ENCODE peak calls at places on chromosomes 13 and 19, in five cellular contexts. G is astrocyte, K is ovary, E is left ventricle myocardium inferior, B is aorta. J is an unnamed sample.

GRCh38 chr19:12792853-12793289 is 1.6 kb downstream of the JUNB start:
- DNase-seq in G (no peak), K (no peak), E (no peak), B (no peak), J (no peak)

GRCh38 chr19:50266896-50267295 is 62.3 kb downstream of the KCNC3 start:
- DNase-seq in G (no peak), K (no peak), E (no peak), B (no peak), J (no peak)

GRCh38 chr13:68125087-68125480 is 894.9 kb upstream of the PCDH9 start:
- DNase-seq in G (no peak), K (no peak), E (no peak), B (no peak), J (no peak)

GRCh38 chr19:5186293-5187050 is 154.1 kb downstream of the PTPRS start:
- DNase-seq in G (peak; percentile 72), K (no peak), E (no peak), B (no peak), J (no peak)

GRCh38 chr19:2041436-2041685 is 9.7 kb downstream of the MKNK2 start:
- DNase-seq in G (no peak), K (no peak), E (no peak), B (no peak), J (peak; percentile 32)

GRCh38 chr19:18436651-18437478 is 1.1 kb downstream of the ISYNA1 start:
- DNase-seq in G (peak; percentile 66), K (peak; percentile 93), E (peak; percentile 82), B (peak; percentile 91), J (peak; percentile 85)

GRCh38 chr13:51978836-51979556 is 32.3 kb downstream of the ATP7B start:
- DNase-seq in G (no peak), K (no peak), E (no peak), B (no peak), J (no peak)

GRCh38 chr13:75839418-75839817 is 203.3 kb downstream of the LMO7 start:
- DNase-seq in G (no peak), K (no peak), E (no peak), B (no peak), J (no peak)

GRCh38 chr19:51501594-51502263 is at the start of gene SIGLEC12:
- DNase-seq in G (no peak), K (no peak), E (peak; percentile 33), B (peak; percentile 76), J (peak; percentile 39)

GRCh38 chr19:49492573-49493411 is 3.4 kb upstream of the RPS11 start:
- DNase-seq in G (no peak), K (no peak), E (no peak), B (no peak), J (no peak)

GRCh38 chr19:18756896-18757295 is 34.2 kb downstream of the COMP start:
- DNase-seq in G (no peak), K (no peak), E (no peak), B (no peak), J (no peak)

GRCh38 chr13:73937420-73937819 is 196.8 kb downstream of the KLF12 start:
- DNase-seq in G (peak; percentile 22), K (no peak), E (no peak), B (no peak), J (no peak)

GRCh38 chr19:41774515-41774980 is 19.2 kb downstream of the CEACAM6 start:
- DNase-seq in G (no peak), K (no peak), E (no peak), B (no peak), J (no peak)

GRCh38 chr19:17391371-17392151 is 2.4 kb downstream of the CCDC194 start:
- DNase-seq in G (no peak), K (no peak), E (no peak), B (peak; percentile 56), J (no peak)

GRCh38 chr13:99008577-99008976 is 30.7 kb upstream of the DOCK9 start:
- DNase-seq in G (no peak), K (no peak), E (no peak), B (no peak), J (no peak)

GRCh38 chr19:50568321-50569022 is at the start of gene LRRC4B:
- DNase-seq in G (no peak), K (no peak), E (no peak), B (no peak), J (no peak)

GRCh38 chr13:66138172-66138811 is 1091.8 kb downstream of the PCDH9 start:
- DNase-seq in G (no peak), K (no peak), E (no peak), B (no peak), J (no peak)

GRCh38 chr19:36060430-36060829 is 5.7 kb downstream of the WDR62 start:
- DNase-seq in G (peak; percentile 28), K (no peak), E (peak; percentile 46), B (no peak), J (peak; percentile 40)

GRCh38 chr19:30719189-30719990 is 347.2 kb downstream of the ZNF536 start:
- DNase-seq in G (peak; percentile 8), K (peak; percentile 80), E (peak; percentile 81), B (no peak), J (peak; percentile 70)

GRCh38 chr19:42420055-42420544 is 7.1 kb downstream of the LIPE start:
- DNase-seq in G (peak; percentile 18), K (no peak), E (no peak), B (peak; percentile 61), J (no peak)

GRCh38 chr13:33927315-33927714 is 109.4 kb downstream of the RFC3 start:
- DNase-seq in G (peak; percentile 60), K (no peak), E (no peak), B (no peak), J (peak; percentile 55)

GRCh38 chr13:74115138-74115537 is 19.1 kb downstream of the KLF12 start:
- DNase-seq in G (peak; percentile 90), K (no peak), E (no peak), B (no peak), J (no peak)

GRCh38 chr19:42401365-42402303 is 11.5 kb upstream of the CNFN start:
- DNase-seq in G (peak; percentile 38), K (peak; percentile 88), E (peak; percentile 81), B (peak; percentile 85), J (peak; percentile 90)

GRCh38 chr13:35475131-35475959 is 1.1 kb downstream of the MAB21L1 start:
- DNase-seq in G (peak; percentile 26), K (peak; percentile 69), E (no peak), B (peak; percentile 46), J (peak; percentile 40)

GRCh38 chr19:37583340-37583739 is 11.3 kb downstream of the ZNF571 start:
- DNase-seq in G (no peak), K (no peak), E (no peak), B (no peak), J (no peak)

GRCh38 chr13:20825476-20825875 is 51.7 kb upstream of the EEF1AKMT1 start:
- DNase-seq in G (peak; percentile 86), K (no peak), E (no peak), B (no peak), J (no peak)

GRCh38 chr13:100921139-100921538 is 246.5 kb upstream of the TMTC4 start:
- DNase-seq in G (no peak), K (no peak), E (no peak), B (no peak), J (no peak)

GRCh38 chr19:18588611-18589379 is at the start of gene REX1BD:
- DNase-seq in G (peak; percentile 59), K (peak; percentile 85), E (peak; percentile 87), B (peak; percentile 95), J (peak; percentile 79)

GRCh38 chr13:21542563-21542962 is 61.4 kb downstream of the MICU2 start:
- DNase-seq in G (peak; percentile 27), K (no peak), E (no peak), B (no peak), J (no peak)

GRCh38 chr13:108218044-108218974 is at the start of gene ABHD13:
- DNase-seq in G (peak; percentile 75), K (peak; percentile 91), E (peak; percentile 89), B (peak; percentile 93), J (peak; percentile 90)
- H3K27ac ChIP-seq in G (peak within 1 kb of the TSS; percentile 89), K (peak within 1 kb of the TSS; percentile 33), E (peak within 1 kb of the TSS; percentile 88), B (peak within 1 kb of the TSS; percentile 35), J (peak within 1 kb of the TSS; percentile 86)

GRCh38 chr13:37956536-37956935 is 87.0 kb upstream of the TRPC4 start:
- DNase-seq in G (no peak), K (no peak), E (no peak), B (no peak), J (no peak)
- H3K27ac ChIP-seq in G (no peak overlapping the region), K (no peak overlapping the region), E (no peak overlapping the region), B (no peak overlapping the region), J (no peak overlapping the region)

GRCh38 chr19:14525729-14526128 is 3.7 kb upstream of the TECR start:
- DNase-seq in G (no peak), K (no peak), E (no peak), B (no peak), J (no peak)
- H3K27ac ChIP-seq in G (no peak overlapping the region), K (no peak overlapping the region), E (no peak overlapping the region), B (no peak overlapping the region), J (no peak overlapping the region)

GRCh38 chr19:33159893-33160292 is 28.0 kb downstream of the WDR88 start:
- DNase-seq in G (no peak), K (no peak), E (no peak), B (peak; percentile 30), J (no peak)
- H3K27ac ChIP-seq in G (no peak overlapping the region), K (no peak overlapping the region), E (no peak overlapping the region), B (no peak overlapping the region), J (no peak overlapping the region)

GRCh38 chr13:27425151-27425917 is 915 bp downstream of the GTF3A start:
- DNase-seq in G (peak; percentile 6), K (no peak), E (no peak), B (no peak), J (peak; percentile 41)
- H3K27ac ChIP-seq in G (peak overlapping the region; percentile 1), K (peak overlapping the region; percentile 3), E (peak overlapping the region; percentile 92), B (peak overlapping the region; percentile 11), J (peak overlapping the region; percentile 92)